ENCODE peak calls at places on chromosome 9, in four cellular contexts. V is activated CD4-positive, alpha-beta T cell treated with anti-CD3 and anti-CD28 coated beads, Interleukin-2, amount 10 ng/mL, durations not matched to agents 7 days and 5 days; R is activated T-cell treated with anti-CD3 and anti-CD28 coated beads, Interleukin-2, amount 50 U/mL, for 72 hours; J is brain microvascular endothelial cell. O is an unnamed sample.

GRCh38 chr9:124880501-124880900 is 18.6 kb downstream of the ARPC5L start:
- DNase-seq in V (no peak), R (no peak), J (no peak), O (no peak)

GRCh38 chr9:84140535-84141101 is 160.0 kb downstream of the RMI1 start:
- DNase-seq in V (peak; percentile 39), R (peak; percentile 34), J (no peak), O (no peak)

GRCh38 chr9:129327552-129328283 is 149.7 kb upstream of the IER5L start:
- DNase-seq in V (no peak), R (no peak), J (no peak), O (no peak)

GRCh38 chr9:98547606-98548005 is 161.1 kb downstream of the GABBR2 start:
- DNase-seq in V (no peak), R (no peak), J (no peak), O (no peak)

GRCh38 chr9:89005323-89005722 is 14.1 kb downstream of the S1PR3 start:
- DNase-seq in V (no peak), R (no peak), J (no peak), O (no peak)

GRCh38 chr9:37986771-37987258 is 82.2 kb downstream of the SHB start:
- DNase-seq in V (no peak), R (no peak), J (no peak), O (no peak)

GRCh38 chr9:132973713-132974112 is 4.8 kb upstream of the GFI1B start:
- DNase-seq in V (peak; percentile 20), R (no peak), J (peak; percentile 14), O (no peak)

GRCh38 chr9:132144708-132145365 is 17.0 kb upstream of the NTNG2 start:
- DNase-seq in V (no peak), R (peak; percentile 39), J (peak; percentile 56), O (no peak)

GRCh38 chr9:110021891-110022290 is 186.1 kb downstream of the C9orf152 start:
- DNase-seq in V (no peak), R (no peak), J (no peak), O (no peak)

GRCh38 chr9:97565262-97565661 is 63.8 kb downstream of the TMOD1 start:
- DNase-seq in V (no peak), R (no peak), J (no peak), O (no peak)

GRCh38 chr9:73437758-73438157 is 286.1 kb downstream of the ANXA1 start:
- DNase-seq in V (no peak), R (no peak), J (no peak), O (no peak)

GRCh38 chr9:108634164-108634563 is 221.6 kb downstream of the ACTL7B start:
- DNase-seq in V (no peak), R (no peak), J (no peak), O (no peak)

GRCh38 chr9:102479191-102479590 is 515.9 kb upstream of the CYLC2 start:
- DNase-seq in V (no peak), R (no peak), J (peak; percentile 72), O (no peak)

GRCh38 chr9:29422445-29422844 is 1849.2 kb upstream of the C9orf72 start:
- DNase-seq in V (no peak), R (no peak), J (no peak), O (no peak)

GRCh38 chr9:115088856-115089255 is 29.1 kb downstream of the TNC start:
- DNase-seq in V (no peak), R (no peak), J (no peak), O (no peak)

GRCh38 chr9:36725777-36726356 is 153.2 kb downstream of the MELK start:
- DNase-seq in V (no peak), R (no peak), J (no peak), O (no peak)

GRCh38 chr9:93573204-93573828 is 3.1 kb upstream of the PHF2 start:
- DNase-seq in V (no peak), R (no peak), J (no peak), O (no peak)

GRCh38 chr9:111700776-111701175 is 39.4 kb downstream of the GNG10 start:
- DNase-seq in V (no peak), R (no peak), J (no peak), O (no peak)

GRCh38 chr9:711761-712523 is 129.6 kb upstream of the DMRT1 start:
- DNase-seq in V (no peak), R (no peak), J (no peak), O (no peak)

GRCh38 chr9:136921718-136922117 is 22.8 kb downstream of the FBXW5 start:
- DNase-seq in V (no peak), R (no peak), J (no peak), O (no peak)

GRCh38 chr9:33220681-33221567 is 19.0 kb upstream of the SPINK4 start:
- DNase-seq in V (no peak), R (no peak), J (no peak), O (no peak)

GRCh38 chr9:81250041-81250440 is 439.3 kb downstream of the TLE1 start:
- DNase-seq in V (no peak), R (no peak), J (no peak), O (no peak)

GRCh38 chr9:88837731-88838130 is 153.5 kb upstream of the S1PR3 start:
- DNase-seq in V (no peak), R (no peak), J (no peak), O (no peak)

GRCh38 chr9:110058304-110058953 is 149.5 kb downstream of the C9orf152 start:
- DNase-seq in V (peak; percentile 66), R (peak; percentile 47), J (peak; percentile 39), O (no peak)

GRCh38 chr9:111429175-111429574 is 55.0 kb downstream of the ECPAS start:
- DNase-seq in V (no peak), R (no peak), J (no peak), O (peak; percentile 10)

GRCh38 chr9:130871395-130872057 is 25.1 kb downstream of the QRFP start:
- DNase-seq in V (no peak), R (no peak), J (no peak), O (no peak)

GRCh38 chr9:120918931-120919638 is 7.5 kb downstream of the TRAF1 start:
- DNase-seq in V (no peak), R (no peak), J (no peak), O (no peak)

GRCh38 chr9:105554042-105554441 is 3.9 kb upstream of the FKTN start:
- DNase-seq in V (no peak), R (no peak), J (no peak), O (no peak)

GRCh38 chr9:137369111-137369787 is 53.7 kb downstream of the EXD3 start:
- DNase-seq in V (no peak), R (no peak), J (no peak), O (no peak)

GRCh38 chr9:137319976-137320551 is 18.0 kb upstream of the NRARP start:
- DNase-seq in V (no peak), R (no peak), J (no peak), O (no peak)

GRCh38 chr9:72473474-72474241 is 47.8 kb upstream of the TMC1 start:
- DNase-seq in V (no peak), R (no peak), J (no peak), O (peak; percentile 60)

GRCh38 chr9:111627260-111627963 is 3.7 kb upstream of the DNAJC25 start:
- DNase-seq in V (no peak), R (no peak), J (no peak), O (no peak)

GRCh38 chr9:85038824-85039540 is 369.5 kb downstream of the NTRK2 start:
- DNase-seq in V (no peak), R (no peak), J (no peak), O (no peak)

GRCh38 chr9:76181020-76181641 is 213.1 kb downstream of the RFK start:
- DNase-seq in V (no peak), R (peak; percentile 34), J (peak; percentile 93), O (peak; percentile 68)

O was measured in non-pigmented ciliary epithelial cell.